ENCODE peak calls at places on chromosome 22, in ten cellular contexts. W, C, T, O, I, Z, Q, X, Y and K are unnamed samples.

GRCh38 chr22:21078916-21079315 is 33.2 kb downstream of the LRRC74B start:
- DNase-seq in W (no peak), C (no peak), T (no peak), O (no peak), I (no peak), Z (no peak), Q (no peak), X (no peak), Y (no peak), K (no peak)

GRCh38 chr22:23566716-23567475 is 13.2 kb downstream of the IGLL1 start:
- DNase-seq in W (no peak), C (no peak), T (no peak), O (no peak), I (no peak), Z (no peak), Q (no peak), X (no peak), Y (no peak), K (no peak)

GRCh38 chr22:33188316-33188715 is 130.1 kb upstream of the SYN3 start:
- DNase-seq in W (no peak), C (no peak), T (no peak), O (peak), I (no peak), Z (no peak), Q (no peak), X (no peak), Y (no peak), K (no peak)

GRCh38 chr22:35436421-35436820 is 36.5 kb downstream of the MCM5 start:
- DNase-seq in W (no peak), C (no peak), T (no peak), O (no peak), I (no peak), Z (no peak), Q (no peak), X (no peak), Y (no peak), K (no peak)

GRCh38 chr22:38638216-38638615 is 18.0 kb downstream of the FAM227A start:
- DNase-seq in W (no peak), C (no peak), T (no peak), O (no peak), I (no peak), Z (no peak), Q (no peak), X (no peak), Y (no peak), K (no peak)

GRCh38 chr22:27576413-27576812 is 225.1 kb downstream of the MN1 start:
- DNase-seq in W (no peak), C (no peak), T (no peak), O (no peak), I (no peak), Z (no peak), Q (no peak), X (no peak), Y (no peak), K (no peak)

GRCh38 chr22:35480627-35481565 is 59.7 kb upstream of the RASD2 start:
- DNase-seq in W (no peak), C (no peak), T (no peak), O (no peak), I (no peak), Z (no peak), Q (no peak), X (no peak), Y (no peak), K (no peak)

GRCh38 chr22:42893366-42894150 is 36.5 kb upstream of the ARFGAP3 start:
- DNase-seq in W (no peak), C (no peak), T (no peak), O (no peak), I (no peak), Z (no peak), Q (no peak), X (no peak), Y (no peak), K (no peak)

GRCh38 chr22:37601540-37602442 is 6.8 kb upstream of the GGA1 start:
- DNase-seq in W (no peak), C (peak), T (no peak), O (peak), I (peak), Z (no peak), Q (no peak), X (peak), Y (no peak), K (peak)

GRCh38 chr22:50611341-50612060 is 10.9 kb downstream of the MAPK8IP2 start:
- DNase-seq in W (peak), C (no peak), T (no peak), O (no peak), I (no peak), Z (no peak), Q (no peak), X (no peak), Y (no peak), K (no peak)